ENCODE peak calls at places on chromosomes 1 and 21, in nine cellular contexts. T is body of pancreas, U is Panc1, I is psoas muscle, R is heart left ventricle, N is pancreas, J is lower lobe of right lung, W is HepG2, F is IMR-90. B is an unnamed sample.

GRCh38 chr1:101235696-101236545 is 898 bp upstream of the S1PR1 start:
- ATAC-seq in T (peak; percentile 45), U (peak; percentile 61), I (peak; percentile 31), R (peak; percentile 48), N (peak; percentile 59), J (peak; percentile 51), W (peak; percentile 66), F (peak; percentile 44), B (peak; percentile 44)

GRCh38 chr1:22229374-22229773 is 86.5 kb upstream of the WNT4 start:
- ATAC-seq in T (peak; percentile 49), U (peak; percentile 83), I (no peak), R (no peak), N (peak; percentile 68), J (peak; percentile 26), W (no peak), F (no peak), B (no peak)

GRCh38 chr1:192493584-192493983 is 82.0 kb upstream of the RGS1 start:
- ATAC-seq in T (no peak), U (no peak), I (no peak), R (no peak), N (no peak), J (no peak), W (no peak), F (no peak), B (no peak)

GRCh38 chr1:48775817-48776399 is 783 bp downstream of the BEND5 start:
- ATAC-seq in T (no peak), U (peak; percentile 48), I (no peak), R (no peak), N (peak; percentile 42), J (no peak), W (no peak), F (no peak), B (no peak)

GRCh38 chr1:8407652-8408051 is 89.7 kb downstream of the SLC45A1 start:
- ATAC-seq in T (no peak), U (no peak), I (no peak), R (no peak), N (no peak), J (no peak), W (no peak), F (no peak), B (no peak)

GRCh38 chr21:35046223-35046690 is 2.8 kb downstream of the RUNX1 start:
- ATAC-seq in T (no peak), U (no peak), I (no peak), R (no peak), N (no peak), J (no peak), W (no peak), F (no peak), B (no peak)

GRCh38 chr1:241749041-241749798 is 97.1 kb downstream of the WDR64 start:
- ATAC-seq in T (no peak), U (peak; percentile 58), I (no peak), R (no peak), N (peak; percentile 18), J (no peak), W (no peak), F (no peak), B (no peak)

GRCh38 chr1:242523282-242523967 is 1.1 kb downstream of the PLD5 start:
- ATAC-seq in T (no peak), U (no peak), I (no peak), R (no peak), N (no peak), J (peak; percentile 13), W (peak; percentile 13), F (no peak), B (no peak)

GRCh38 chr1:194078765-194079164 is 892.4 kb upstream of the B3GALT2 start:
- ATAC-seq in T (no peak), U (no peak), I (no peak), R (no peak), N (no peak), J (no peak), W (no peak), F (no peak), B (no peak)

GRCh38 chr1:211280910-211281309 is 21.7 kb downstream of the RCOR3 start:
- ATAC-seq in T (no peak), U (no peak), I (peak; percentile 82), R (no peak), N (peak; percentile 52), J (no peak), W (no peak), F (no peak), B (no peak)

GRCh38 chr1:41662656-41663437 is 178.4 kb upstream of the EDN2 start:
- ATAC-seq in T (peak; percentile 49), U (peak; percentile 65), I (peak; percentile 57), R (peak; percentile 57), N (peak; percentile 49), J (peak; percentile 74), W (no peak), F (peak; percentile 39), B (peak; percentile 60)

GRCh38 chr1:231040800-231041704 is 998 bp upstream of the FAM89A start:
- ATAC-seq in T (no peak), U (no peak), I (no peak), R (peak; percentile 10), N (peak; percentile 57), J (peak; percentile 6), W (peak; percentile 49), F (no peak), B (peak; percentile 23)

GRCh38 chr1:189438808-189439207 is 1038.9 kb downstream of the BRINP3 start:
- ATAC-seq in T (no peak), U (no peak), I (no peak), R (no peak), N (no peak), J (no peak), W (no peak), F (no peak), B (no peak)

GRCh38 chr1:230308039-230308438 is 118.1 kb downstream of the PGBD5 start:
- ATAC-seq in T (peak; percentile 70), U (no peak), I (peak; percentile 20), R (peak; percentile 62), N (peak; percentile 84), J (peak; percentile 28), W (no peak), F (no peak), B (peak; percentile 64)

GRCh38 chr1:229068266-229069043 is 202.5 kb upstream of the RAB4A start:
- ATAC-seq in T (peak; percentile 19), U (no peak), I (peak; percentile 17), R (peak; percentile 66), N (peak; percentile 66), J (peak; percentile 78), W (no peak), F (no peak), B (peak; percentile 58)

GRCh38 chr1:235041201-235041600 is 87.4 kb downstream of the TOMM20 start:
- ATAC-seq in T (no peak), U (no peak), I (no peak), R (peak; percentile 55), N (peak; percentile 46), J (peak; percentile 66), W (no peak), F (no peak), B (no peak)

GRCh38 chr1:8889103-8889846 is 10.8 kb upstream of the ENO1 start:
- ATAC-seq in T (no peak), U (peak; percentile 60), I (peak; percentile 32), R (peak; percentile 39), N (peak; percentile 26), J (peak; percentile 59), W (peak; percentile 63), F (peak; percentile 21), B (peak; percentile 27)

GRCh38 chr1:6450943-6451373 is 15.0 kb downstream of the TNFRSF25 start:
- ATAC-seq in T (no peak), U (no peak), I (no peak), R (no peak), N (peak; percentile 52), J (no peak), W (peak; percentile 39), F (no peak), B (no peak)

GRCh38 chr21:34897828-34898227 is 151.3 kb downstream of the RUNX1 start:
- ATAC-seq in T (no peak), U (no peak), I (no peak), R (no peak), N (no peak), J (no peak), W (no peak), F (no peak), B (no peak)

GRCh38 chr1:215081566-215082531 is 688 bp upstream of the KCNK2 start:
- ATAC-seq in T (peak; percentile 21), U (peak; percentile 57), I (peak; percentile 22), R (no peak), N (no peak), J (peak; percentile 46), W (peak; percentile 41), F (peak; percentile 26), B (peak; percentile 12)
- H3K4me3 ChIP-seq in T (no peak overlapping the region), U (peak overlapping the region; percentile 37), I (peak overlapping the region; percentile 58), R (no peak overlapping the region), N (peak overlapping the region; percentile 31), J (no peak overlapping the region), W (no peak overlapping the region), F (peak overlapping the region; percentile 85), B (peak overlapping the region; percentile 49)

DNA sequence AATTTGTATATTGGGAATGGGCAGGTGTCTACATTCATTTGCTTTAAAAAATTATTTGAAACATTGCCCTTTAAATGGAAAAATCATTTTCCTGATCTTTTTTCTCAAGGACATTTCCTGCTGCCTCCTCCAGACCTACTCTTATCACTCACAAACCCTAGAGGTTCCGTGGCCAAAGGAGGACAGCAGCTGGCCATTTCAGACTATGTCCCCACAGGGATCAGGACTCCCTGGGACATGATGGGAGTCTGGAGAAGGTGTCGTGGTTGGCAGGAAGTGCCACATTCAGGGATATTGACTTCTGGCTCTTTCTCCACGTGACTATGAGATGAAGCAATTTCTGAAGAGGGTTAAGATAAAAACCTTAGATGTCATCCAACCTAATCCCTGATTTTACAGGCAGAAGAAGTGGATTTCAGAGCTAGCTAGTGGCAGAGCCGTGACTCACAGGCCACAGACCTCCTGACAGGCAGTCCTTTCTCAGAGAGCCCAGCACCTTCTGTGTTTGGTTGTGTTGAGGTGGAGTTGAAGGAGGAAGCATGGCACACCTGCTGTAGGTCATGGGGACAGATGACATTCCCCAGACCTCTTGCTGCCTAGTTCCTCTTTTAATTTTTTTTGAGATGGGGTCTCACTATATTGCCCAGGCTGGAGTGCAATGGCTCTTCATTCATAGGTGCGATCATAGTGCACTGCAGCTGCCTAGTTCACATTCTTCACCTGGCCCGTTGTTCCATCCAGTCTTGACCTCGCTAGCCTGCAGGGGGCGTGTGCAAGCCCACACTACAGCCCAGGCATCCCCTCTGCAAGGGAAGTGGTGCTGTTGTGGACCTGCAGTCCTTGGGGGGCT is 25.5 kb upstream of the IL10 start:
- ATAC-seq in T (peak; percentile 91), U (peak; percentile 72), I (no peak), R (no peak), N (peak; percentile 88), J (no peak), W (peak; percentile 83), F (no peak), B (no peak)
- TF ChIP-seq CTCF in T (no peak), U (peak; percentile 76), I (no peak), R (peak; percentile 10), N (no peak), J (peak; percentile 36), W (peak; percentile 67), F (peak; percentile 25), B (no peak)

GRCh38 chr1:39431927-39432326 is 59.5 kb upstream of the BMP8A start:
- ATAC-seq in T (no peak), U (no peak), I (peak; percentile 58), R (no peak), N (no peak), J (no peak), W (no peak), F (peak; percentile 83), B (no peak)
- H3K36me3 ChIP-seq in T (peaks cover 17% of the 10 kb centered on the region), U (peaks cover 83% of the 10 kb centered on the region), I (peaks cover 92% of the 10 kb centered on the region), R (peaks cover 70% of the 10 kb centered on the region), N (no peaks in the 10 kb centered on the region), J (peaks cover 99% of the 10 kb centered on the region), W (peaks cover 27% of the 10 kb centered on the region), F (peaks cover 36% of the 10 kb centered on the region), B (peaks cover 90% of the 10 kb centered on the region)

GRCh38 chr1:12615916-12616708 is 1.9 kb downstream of the DHRS3 start:
- ATAC-seq in T (peak; percentile 50), U (peak; percentile 57), I (peak; percentile 70), R (peak; percentile 62), N (peak; percentile 49), J (peak; percentile 47), W (peak; percentile 67), F (peak; percentile 49), B (peak; percentile 40)
- H3K4me3 ChIP-seq in T (peak overlapping the region; percentile 80), U (peak overlapping the region; percentile 95), I (peak overlapping the region; percentile 85), R (peak overlapping the region; percentile 63), N (peak overlapping the region; percentile 92), J (peak overlapping the region; percentile 85), W (peak overlapping the region; percentile 91), F (peak overlapping the region; percentile 66), B (peak overlapping the region; percentile 97)

B was measured in gastroesophageal sphincter.